ENCODE peak calls at places on chromosomes 11 and 22, in five cellular contexts. U is SK-N-SH, D is tibial nerve, O is transverse colon, N is stomach. Y is an unnamed sample.

GRCh38 chr22:32528316-32528715 is 53.7 kb downstream of the FBXO7 start:
- DNase-seq in D (no peak), N (no peak), U (no peak), O (no peak), Y (no peak)

GRCh38 chr11:35006389-35007128 is 90.1 kb downstream of the PDHX start:
- DNase-seq in D (no peak), U (no peak), N (no peak), O (peak; percentile 20), Y (peak; percentile 95)

GRCh38 chr22:31692186-31692886 is 30.3 kb upstream of the PISD start:
- DNase-seq in U (no peak), N (no peak), D (no peak), O (no peak), Y (no peak)

GRCh38 chr11:112697371-112697770 is 263.8 kb upstream of the NCAM1 start:
- DNase-seq in N (no peak), U (no peak), O (no peak), D (no peak), Y (no peak)

GRCh38 chr11:78138694-78139421 is 568 bp downstream of the ALG8 start:
- DNase-seq in N (peak; percentile 41), O (peak; percentile 34), D (no peak), U (peak; percentile 44), Y (peak; percentile 21)

GRCh38 chr11:17352925-17353227 is 1.3 kb downstream of the NCR3LG1 start:
- DNase-seq in O (peak; percentile 71), N (peak; percentile 54), U (peak; percentile 52), D (peak; percentile 8), Y (no peak)

GRCh38 chr11:77776455-77776854 is 44.1 kb downstream of the RSF1 start:
- DNase-seq in O (no peak), N (no peak), D (no peak), U (no peak), Y (no peak)

GRCh38 chr11:61507962-61508824 is at the start of gene LRRC10B:
- DNase-seq in N (no peak), U (peak; percentile 93), O (peak; percentile 85), D (no peak), Y (no peak)

GRCh38 chr11:44226945-44227344 is 83.0 kb downstream of the ALX4 start:
- DNase-seq in O (no peak), D (no peak), U (no peak), N (no peak), Y (no peak)

GRCh38 chr11:116117326-116118137 is 613.3 kb upstream of the CADM1 start:
- DNase-seq in D (no peak), O (no peak), N (no peak), U (no peak), Y (no peak)

GRCh38 chr11:39668640-39669039 is 1790.8 kb downstream of the LRRC4C start:
- DNase-seq in U (no peak), N (no peak), D (no peak), O (no peak), Y (no peak)

GRCh38 chr22:22666307-22667091 is 22.1 kb downstream of the GGTLC2 start:
- DNase-seq in D (no peak), U (no peak), O (peak; percentile 60), N (peak; percentile 38), Y (no peak)

GRCh38 chr11:116472661-116473060 is 300.1 kb downstream of the BUD13 start:
- DNase-seq in D (no peak), O (no peak), U (no peak), N (no peak), Y (no peak)

GRCh38 chr11:69915501-69916250 is 96.5 kb upstream of the FGF3 start:
- DNase-seq in D (peak; percentile 82), U (peak; percentile 87), N (peak; percentile 85), O (peak; percentile 79), Y (no peak)

GRCh38 chr11:1048375-1049070 is 12.0 kb upstream of the MUC6 start:
- DNase-seq in U (peak; percentile 39), D (no peak), N (no peak), O (no peak), Y (no peak)

GRCh38 chr11:71171024-71171423 is 81.4 kb downstream of the SHANK2 start:
- DNase-seq in O (no peak), D (no peak), N (no peak), U (no peak), Y (no peak)

GRCh38 chr22:42263944-42264343 is 6.5 kb downstream of the TCF20 start:
- DNase-seq in N (no peak), U (no peak), O (no peak), D (no peak), Y (no peak)

GRCh38 chr22:27867114-27867957 is 51.7 kb downstream of the PITPNB start:
- DNase-seq in O (no peak), N (no peak), U (no peak), D (no peak), Y (no peak)

GRCh38 chr11:77361184-77361583 is 59.7 kb upstream of the GDPD4 start:
- DNase-seq in U (no peak), N (no peak), D (no peak), O (no peak), Y (no peak)

GRCh38 chr11:93939084-93939780 is 81.9 kb upstream of the HEPHL1 start:
- DNase-seq in U (no peak), D (no peak), N (no peak), O (no peak), Y (no peak)

GRCh38 chr11:76008474-76008873 is 193.5 kb downstream of the UVRAG start:
- DNase-seq in O (no peak), U (no peak), D (no peak), N (no peak), Y (no peak)

GRCh38 chr22:27094633-27095308 is 437.4 kb downstream of the MIAT start:
- DNase-seq in O (no peak), N (no peak), U (no peak), D (no peak), Y (no peak)

GRCh38 chr11:72735495-72736027 is 16.6 kb downstream of the ARAP1 start:
- DNase-seq in U (peak; percentile 89), N (no peak), D (no peak), O (no peak), Y (no peak)

GRCh38 chr11:129590030-129590752 is 214.5 kb downstream of the BARX2 start:
- DNase-seq in D (no peak), O (no peak), N (no peak), U (no peak), Y (no peak)

GRCh38 chr11:15229069-15229468 is 114.3 kb downstream of the INSC start:
- DNase-seq in D (no peak), N (no peak), O (no peak), U (no peak), Y (no peak)

GRCh38 chr22:40597541-40598453 is 38.7 kb downstream of the MRTFA start:
- DNase-seq in N (peak; percentile 29), U (no peak), O (no peak), D (no peak), Y (no peak)

GRCh38 chr11:105211806-105212531 is 72.4 kb upstream of the CARD18 start:
- DNase-seq in D (no peak), U (no peak), N (no peak), O (no peak), Y (no peak)

GRCh38 chr11:125063429-125064043 is 431 bp downstream of the SLC37A2 start:
- DNase-seq in O (no peak), U (no peak), D (no peak), N (peak; percentile 24), Y (no peak)

GRCh38 chr11:17184882-17185587 is 22.8 kb downstream of the PIK3C2A start:
- DNase-seq in N (no peak), O (no peak), U (no peak), D (no peak), Y (no peak)

DNA sequence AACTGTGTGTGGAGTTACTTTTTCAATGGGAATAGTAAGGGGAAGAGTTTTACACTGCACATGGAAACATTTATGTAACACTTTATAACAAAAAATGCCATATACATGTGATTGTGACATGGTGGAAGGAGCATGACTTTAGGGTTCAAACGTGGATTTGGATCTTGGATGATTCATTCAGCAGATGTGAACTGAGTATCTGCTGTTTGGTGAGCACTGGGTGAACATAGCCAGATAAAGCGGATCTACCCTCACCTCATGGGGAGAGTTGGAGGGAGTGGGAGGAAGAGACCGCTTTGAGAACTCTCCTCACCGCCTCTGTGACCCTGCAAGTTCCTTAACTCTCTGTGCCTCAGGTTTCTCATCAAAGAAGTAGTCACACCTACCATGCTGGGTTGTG is 3.1 kb downstream of the NAA40 start:
- DNase-seq in U (no peak), O (no peak), D (no peak), N (no peak), Y (no peak)
- TF ChIP-seq EP300 in U (no peak), O (no peak), D (no peak), N (no peak), Y (no peak)

DNA sequence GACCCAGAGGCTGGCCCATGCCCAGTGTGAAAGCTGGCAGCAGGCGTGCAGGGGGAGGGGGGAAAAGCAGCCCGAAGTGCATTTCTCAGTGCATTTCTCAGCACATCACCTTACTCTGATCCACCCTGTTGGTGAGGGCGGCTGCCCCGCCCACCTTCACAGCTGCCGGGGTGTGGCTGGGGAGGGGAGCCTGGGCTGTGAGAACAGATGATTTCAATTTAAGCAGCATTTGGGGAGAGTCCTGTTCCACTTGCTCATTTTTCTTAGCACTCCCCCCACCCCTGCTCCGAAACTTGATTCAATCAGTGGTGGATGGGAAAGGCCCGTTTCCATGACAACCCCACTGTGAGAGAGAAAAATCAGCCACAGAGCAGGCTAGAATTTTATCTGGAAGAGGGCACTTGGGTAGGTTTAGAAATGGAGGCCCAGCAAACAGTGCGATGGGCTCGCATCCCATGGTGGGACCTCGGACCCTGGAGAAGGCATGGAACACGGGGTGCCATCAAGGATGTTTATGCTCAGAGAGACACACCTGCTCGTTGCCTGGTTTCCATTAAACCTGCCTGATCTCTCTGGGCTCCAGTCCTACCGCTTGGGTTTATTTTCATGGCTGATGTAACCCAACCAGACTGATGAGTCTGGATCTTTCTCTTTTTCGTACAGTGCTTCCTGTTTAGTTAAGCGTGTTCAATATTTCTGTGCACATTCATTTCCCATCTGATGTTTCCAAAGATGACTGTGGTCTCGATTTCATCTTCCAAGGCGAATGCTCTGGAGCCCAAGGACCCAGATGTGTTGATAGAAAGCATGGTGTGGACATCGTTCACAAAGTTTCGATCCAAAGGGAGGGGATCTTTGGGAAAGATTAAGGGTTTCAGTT is 84.5 kb downstream of the SNX19 start:
- DNase-seq in O (no peak), D (no peak), N (no peak), U (peak; percentile 41), Y (no peak)
- TF ChIP-seq EP300 in O (no peak), D (no peak), N (no peak), U (no peak), Y (no peak)

GRCh38 chr11:45374632-45375031 is 88.5 kb upstream of the SYT13 start:
- DNase-seq in U (no peak), D (no peak), N (no peak), O (no peak), Y (no peak)
- TF ChIP-seq EP300 in U (no peak), D (no peak), N (no peak), O (no peak), Y (no peak)

DNA sequence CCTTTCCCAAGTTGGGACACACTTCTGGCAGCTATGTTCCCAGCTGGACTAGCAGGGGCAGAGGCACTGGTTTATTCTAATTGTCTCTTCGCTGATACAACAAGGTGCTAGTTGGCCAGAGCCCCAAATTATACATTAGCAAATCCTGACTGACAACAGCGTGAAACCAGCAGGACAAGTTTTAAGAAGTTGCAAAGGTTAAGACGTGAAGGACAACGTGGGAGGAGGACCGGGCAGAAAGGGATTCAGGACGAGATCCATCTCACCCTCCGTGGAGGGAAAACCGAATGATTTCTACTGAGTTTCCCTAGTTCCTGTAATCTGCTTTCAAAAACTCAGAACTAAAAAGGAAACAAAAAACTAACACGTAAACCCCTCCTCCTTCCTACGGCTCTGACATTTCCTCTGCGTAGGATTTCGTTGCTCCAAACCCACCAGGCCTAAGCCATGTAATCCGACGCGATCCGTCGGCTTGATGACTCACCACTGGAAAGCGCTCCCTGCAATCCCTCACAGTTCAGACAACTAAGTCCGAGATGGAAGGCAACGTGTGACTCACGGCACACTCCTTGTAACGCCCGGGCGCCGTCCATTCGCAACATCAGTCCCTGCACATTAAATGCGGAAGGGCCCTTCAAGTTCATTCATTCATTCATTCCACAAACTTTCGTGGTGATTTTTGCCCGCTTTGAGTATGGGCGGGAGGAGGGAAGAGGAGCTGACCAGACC is 703 bp downstream of the POGLUT3 start:
- DNase-seq in O (peak; percentile 87), U (peak; percentile 73), D (peak; percentile 81), N (peak; percentile 80), Y (peak; percentile 60)
- TF ChIP-seq EP300 in O (peak; percentile 2), U (peak; percentile 42), D (no peak), N (no peak), Y (peak; percentile 3)

Y was measured in GM12878.